ENCODE peak calls at places on chromosome 1, in nine cellular contexts. C is HFF-Myc; J is iPS-NIHi11; I is epithelial cell of esophagus; O is NB4; R is substantia nigra; M is stimulated activated CD4-positive, alpha-beta T cell treated with anti-CD3 and anti-CD28 coated beads, Interleukin-4, amount 100 ng/mL, for 48 hours; E is skeletal muscle cell; H is DMS 273 treated with DMSO at 0.1 percent for 48 hours. N is an unnamed sample.

GRCh38 chr1:154955039-154955717 is 721 bp downstream of the PBXIP1 start:
- DNase-seq in I (peak; percentile 27), H (peak; percentile 81), E (no peak), M (peak; percentile 63), J (peak; percentile 53), O (peak; percentile 27), R (no peak), C (no peak), N (peak; percentile 74)

GRCh38 chr1:245124241-245124640 is 30.5 kb upstream of the KIF26B start:
- DNase-seq in H (no peak), R (no peak), I (no peak), O (no peak), E (no peak), C (no peak), J (no peak), M (no peak), N (no peak)

GRCh38 chr1:51442616-51443015 is 76.5 kb downstream of the EPS15 start:
- DNase-seq in O (no peak), E (no peak), R (no peak), M (no peak), I (no peak), C (no peak), H (no peak), J (no peak), N (no peak)

GRCh38 chr1:8712413-8713229 is 104.8 kb downstream of the RERE start:
- DNase-seq in O (peak; percentile 86), E (peak; percentile 94), M (no peak), R (no peak), C (peak; percentile 73), H (peak; percentile 21), I (peak; percentile 71), J (peak; percentile 37), N (no peak)

GRCh38 chr1:223776075-223776814 is 63.9 kb downstream of the CAPN2 start:
- DNase-seq in C (peak; percentile 40), I (peak; percentile 95), R (no peak), J (no peak), H (no peak), O (peak; percentile 82), M (no peak), E (peak; percentile 79), N (no peak)

GRCh38 chr1:212982430-212983152 is 32.2 kb downstream of the VASH2 start:
- DNase-seq in M (no peak), J (no peak), E (no peak), C (no peak), O (no peak), H (peak; percentile 12), I (no peak), R (no peak), N (no peak)

GRCh38 chr1:22471078-22471477 is 19.4 kb downstream of the ZBTB40 start:
- DNase-seq in M (no peak), R (no peak), E (peak; percentile 25), C (no peak), O (no peak), J (no peak), H (peak; percentile 36), I (no peak), N (no peak)

GRCh38 chr1:39178541-39179431 is 25.7 kb upstream of the MACF1 start:
- DNase-seq in H (no peak), C (no peak), R (no peak), M (no peak), O (no peak), I (peak; percentile 85), J (no peak), E (no peak), N (no peak)

GRCh38 chr1:175841613-175842234 is 98.3 kb upstream of the TNR start:
- DNase-seq in I (no peak), R (no peak), M (no peak), O (no peak), E (no peak), J (no peak), H (peak; percentile 85), C (no peak), N (no peak)

GRCh38 chr1:59569198-59569597 is 245.6 kb upstream of the HOOK1 start:
- DNase-seq in J (no peak), I (no peak), H (no peak), M (no peak), O (no peak), R (no peak), E (no peak), C (no peak), N (no peak)

GRCh38 chr1:53121319-53122172 is 20.9 kb downstream of the SLC1A7 start:
- DNase-seq in J (peak; percentile 41), R (no peak), O (peak; percentile 28), I (no peak), M (no peak), C (no peak), E (peak; percentile 69), H (peak; percentile 57), N (no peak)

GRCh38 chr1:187010571-187011309 is 182.0 kb downstream of the PLA2G4A start:
- DNase-seq in O (no peak), R (no peak), M (no peak), J (no peak), C (no peak), I (peak; percentile 66), E (no peak), H (no peak), N (no peak)

GRCh38 chr1:7574121-7575040 is 196.7 kb upstream of the VAMP3 start:
- DNase-seq in J (no peak), R (no peak), M (no peak), H (no peak), I (no peak), O (no peak), C (no peak), E (no peak), N (no peak)

GRCh38 chr1:183030053-183030452 is 6.8 kb downstream of the LAMC1 start:
- DNase-seq in H (no peak), E (peak; percentile 51), I (peak; percentile 32), M (no peak), C (no peak), R (no peak), J (no peak), O (peak; percentile 88), N (no peak)

GRCh38 chr1:180762796-180763195 is 131.0 kb downstream of the XPR1 start:
- DNase-seq in O (no peak), J (no peak), M (no peak), E (no peak), C (no peak), I (no peak), R (no peak), H (no peak), N (no peak)

GRCh38 chr1:48596036-48596435 is 124.0 kb upstream of the SPATA6 start:
- DNase-seq in H (no peak), R (no peak), M (no peak), C (no peak), O (no peak), I (no peak), E (no peak), J (peak; percentile 26), N (no peak)

GRCh38 chr1:202016022-202016624 is 5.7 kb downstream of the ELF3 start:
- DNase-seq in C (peak; percentile 68), E (no peak), R (no peak), J (no peak), H (no peak), O (no peak), M (no peak), I (no peak), N (no peak)

GRCh38 chr1:235999259-235999925 is 65.5 kb downstream of the NID1 start:
- DNase-seq in H (no peak), C (peak; percentile 90), M (peak; percentile 35), J (no peak), E (peak; percentile 95), I (peak; percentile 90), R (no peak), O (peak; percentile 80), N (peak; percentile 57)

GRCh38 chr1:8419172-8419571 is 101.3 kb downstream of the SLC45A1 start:
- DNase-seq in I (no peak), O (no peak), E (no peak), M (no peak), C (no peak), H (no peak), J (no peak), R (no peak), N (no peak)

GRCh38 chr1:145872421-145872891 is 13.2 kb downstream of the ANKRD35 start:
- DNase-seq in E (no peak), I (no peak), H (no peak), O (peak; percentile 91), R (no peak), J (peak; percentile 49), M (no peak), C (no peak), N (no peak)

GRCh38 chr1:208047975-208048374 is 137.1 kb upstream of the CD34 start:
- DNase-seq in J (no peak), R (no peak), O (no peak), H (no peak), M (no peak), I (peak; percentile 39), C (no peak), E (no peak), N (no peak)

GRCh38 chr1:155529929-155530328 is 32.7 kb downstream of the ASH1L start:
- DNase-seq in I (no peak), M (no peak), E (no peak), C (no peak), O (no peak), R (no peak), J (no peak), H (no peak), N (no peak)

GRCh38 chr1:58619286-58620054 is 42.4 kb upstream of the TACSTD2 start:
- DNase-seq in O (no peak), M (no peak), H (no peak), R (no peak), I (peak; percentile 37), J (no peak), C (no peak), E (no peak), N (no peak)

GRCh38 chr1:47849611-47850261 is 147.4 kb downstream of the TRABD2B start:
- DNase-seq in C (no peak), H (no peak), J (no peak), M (no peak), O (no peak), I (no peak), R (no peak), E (no peak), N (no peak)

GRCh38 chr1:160227561-160227960 is 22.4 kb downstream of the PEA15 start:
- DNase-seq in C (no peak), M (no peak), O (no peak), H (no peak), J (no peak), R (no peak), E (no peak), I (no peak), N (no peak)

GRCh38 chr1:205950826-205951549 is 7.7 kb upstream of the SLC26A9 start:
- DNase-seq in H (no peak), C (no peak), R (no peak), O (peak; percentile 74), J (no peak), M (no peak), I (peak; percentile 74), E (peak; percentile 41), N (no peak)

GRCh38 chr1:100658716-100659026 is 60.9 kb upstream of the VCAM1 start:
- DNase-seq in J (no peak), E (no peak), M (no peak), R (no peak), C (no peak), H (no peak), I (no peak), O (no peak), N (no peak)

GRCh38 chr1:92538048-92538412 is 51.3 kb upstream of the GFI1 start:
- DNase-seq in H (no peak), C (no peak), O (no peak), M (no peak), R (no peak), I (no peak), E (no peak), J (no peak), N (no peak)

GRCh38 chr1:156894711-156895407 is 1.3 kb downstream of the PEAR1 start:
- DNase-seq in I (no peak), C (no peak), O (no peak), R (no peak), J (no peak), M (no peak), H (no peak), E (no peak), N (no peak)

GRCh38 chr1:58539553-58539952 is 7.0 kb downstream of the OMA1 start:
- DNase-seq in M (no peak), J (no peak), O (peak; percentile 55), H (no peak), R (no peak), C (no peak), E (no peak), I (no peak), N (no peak)

GRCh38 chr1:109517337-109517736 is 7.8 kb upstream of the AMIGO1 start:
- DNase-seq in I (no peak), H (no peak), O (no peak), C (no peak), E (no peak), J (no peak), M (no peak), R (no peak), N (no peak)

N was measured in activated gamma-delta T cell treated with anti-CD3 and anti-CD28 coated beads, Interleukin-2, amount 50 U/mL, for 16 hours.